ENCODE peak calls at places on chromosome 14, in five cellular contexts. One of them, this sample, is unnamed.

GRCh38 chr14:68241862-68242490 is 422.4 kb downstream of the RAD51B start:
- DNase-seq in tibial artery: no peak
- DNase-seq in kidney: no peak
- DNase-seq in fibroblast of lung: no peak
- DNase-seq in K562: no peak
- DNase-seq in this sample: no peak

GRCh38 chr14:73460691-73461127 is 2.4 kb upstream of the NUMB start:
- DNase-seq in tibial artery: no peak
- DNase-seq in kidney: no peak
- DNase-seq in fibroblast of lung: peak; percentile 84
- DNase-seq in K562: no peak
- DNase-seq in this sample: no peak

GRCh38 chr14:29222671-29223268 is 456.2 kb downstream of the FOXG1 start:
- DNase-seq in tibial artery: no peak
- DNase-seq in kidney: no peak
- DNase-seq in fibroblast of lung: peak; percentile 62
- DNase-seq in K562: no peak
- DNase-seq in this sample: peak; percentile 27

GRCh38 chr14:70239802-70240201 is 51.1 kb upstream of the SLC8A3 start:
- DNase-seq in tibial artery: no peak
- DNase-seq in kidney: no peak
- DNase-seq in fibroblast of lung: no peak
- DNase-seq in K562: no peak
- DNase-seq in this sample: no peak

GRCh38 chr14:69487771-69488170 is 3.2 kb downstream of the PLEKHD1 start:
- DNase-seq in tibial artery: no peak
- DNase-seq in kidney: no peak
- DNase-seq in fibroblast of lung: no peak
- DNase-seq in K562: no peak
- DNase-seq in this sample: no peak

GRCh38 chr14:53792909-53793308 is 163.7 kb downstream of the BMP4 start:
- DNase-seq in tibial artery: no peak
- DNase-seq in kidney: no peak
- DNase-seq in fibroblast of lung: no peak
- DNase-seq in K562: no peak
- DNase-seq in this sample: no peak

GRCh38 chr14:93736378-93737014 is 51.8 kb downstream of the PRIMA1 start:
- DNase-seq in tibial artery: no peak
- DNase-seq in kidney: peak; percentile 35
- DNase-seq in fibroblast of lung: no peak
- DNase-seq in K562: no peak
- DNase-seq in this sample: no peak

GRCh38 chr14:85534435-85534834 is 4.5 kb downstream of the FLRT2 start:
- DNase-seq in tibial artery: no peak
- DNase-seq in kidney: peak; percentile 46
- DNase-seq in fibroblast of lung: no peak
- DNase-seq in K562: no peak
- DNase-seq in this sample: no peak

GRCh38 chr14:56127156-56127555 is 8.9 kb downstream of the PELI2 start:
- DNase-seq in tibial artery: no peak
- DNase-seq in kidney: no peak
- DNase-seq in fibroblast of lung: no peak
- DNase-seq in K562: no peak
- DNase-seq in this sample: no peak

GRCh38 chr14:36514278-36515104 is 5.5 kb downstream of the NKX2-1 start:
- DNase-seq in tibial artery: no peak
- DNase-seq in kidney: peak; percentile 67
- DNase-seq in fibroblast of lung: peak; percentile 64
- DNase-seq in K562: no peak
- DNase-seq in this sample: no peak

GRCh38 chr14:59187802-59188460 is 536 bp upstream of the DAAM1 start:
- DNase-seq in tibial artery: peak; percentile 39
- DNase-seq in kidney: no peak
- DNase-seq in fibroblast of lung: no peak
- DNase-seq in K562: peak; percentile 66
- DNase-seq in this sample: peak; percentile 36

GRCh38 chr14:64938972-64939816 is 3.4 kb downstream of the GPX2 start:
- DNase-seq in tibial artery: no peak
- DNase-seq in kidney: peak; percentile 45
- DNase-seq in fibroblast of lung: no peak
- DNase-seq in K562: no peak
- DNase-seq in this sample: peak; percentile 24

GRCh38 chr14:68552075-68552474 is 240.8 kb downstream of the ZFP36L1 start:
- DNase-seq in tibial artery: no peak
- DNase-seq in kidney: no peak
- DNase-seq in fibroblast of lung: no peak
- DNase-seq in K562: no peak
- DNase-seq in this sample: no peak

GRCh38 chr14:52473557-52473956 is 78.7 kb downstream of the TXNDC16 start:
- DNase-seq in tibial artery: no peak
- DNase-seq in kidney: no peak
- DNase-seq in fibroblast of lung: peak; percentile 40
- DNase-seq in K562: no peak
- DNase-seq in this sample: no peak

GRCh38 chr14:99728231-99728920 is 44.3 kb downstream of the CYP46A1 start:
- DNase-seq in tibial artery: peak; percentile 18
- DNase-seq in kidney: peak; percentile 68
- DNase-seq in fibroblast of lung: no peak
- DNase-seq in K562: no peak
- DNase-seq in this sample: peak; percentile 21

GRCh38 chr14:36653412-36653811 is 8.2 kb upstream of the PAX9 start:
- DNase-seq in tibial artery: no peak
- DNase-seq in kidney: no peak
- DNase-seq in fibroblast of lung: no peak
- DNase-seq in K562: no peak
- DNase-seq in this sample: no peak

GRCh38 chr14:93980464-93981201 is 4.3 kb upstream of the ASB2 start:
- DNase-seq in tibial artery: peak; percentile 70
- DNase-seq in kidney: no peak
- DNase-seq in fibroblast of lung: peak; percentile 76
- DNase-seq in K562: no peak
- DNase-seq in this sample: no peak

GRCh38 chr14:37973031-37973908 is 234.4 kb upstream of the SSTR1 start:
- DNase-seq in tibial artery: no peak
- DNase-seq in kidney: no peak
- DNase-seq in fibroblast of lung: no peak
- DNase-seq in K562: no peak
- DNase-seq in this sample: no peak

GRCh38 chr14:68659021-68659931 is 133.6 kb downstream of the ZFP36L1 start:
- DNase-seq in tibial artery: no peak
- DNase-seq in kidney: no peak
- DNase-seq in fibroblast of lung: peak; percentile 63
- DNase-seq in K562: no peak
- DNase-seq in this sample: peak; percentile 57

GRCh38 chr14:69268763-69269162 is 8.8 kb downstream of the GALNT16 start:
- DNase-seq in tibial artery: no peak
- DNase-seq in kidney: peak; percentile 46
- DNase-seq in fibroblast of lung: peak; percentile 72
- DNase-seq in K562: no peak
- DNase-seq in this sample: no peak

GRCh38 chr14:101761881-101762529 is 496 bp downstream of the PPP2R5C start:
- DNase-seq in tibial artery: no peak
- DNase-seq in kidney: peak; percentile 83
- DNase-seq in fibroblast of lung: peak; percentile 2
- DNase-seq in K562: peak; percentile 23
- DNase-seq in this sample: no peak

GRCh38 chr14:43803076-43803689 is 703.9 kb downstream of the FSCB start:
- DNase-seq in tibial artery: no peak
- DNase-seq in kidney: no peak
- DNase-seq in fibroblast of lung: no peak
- DNase-seq in K562: no peak
- DNase-seq in this sample: no peak

GRCh38 chr14:55780156-55780946 is 200.3 kb downstream of the KTN1 start:
- DNase-seq in tibial artery: peak; percentile 48
- DNase-seq in kidney: peak; percentile 88
- DNase-seq in fibroblast of lung: peak; percentile 78
- DNase-seq in K562: no peak
- DNase-seq in this sample: no peak

GRCh38 chr14:65949711-65950516 is 536.3 kb upstream of the CCDC196 start:
- DNase-seq in tibial artery: no peak
- DNase-seq in kidney: peak; percentile 83
- DNase-seq in fibroblast of lung: peak; percentile 58
- DNase-seq in K562: peak; percentile 38
- DNase-seq in this sample: no peak

GRCh38 chr14:52538648-52539047 is 13.7 kb downstream of the TXNDC16 start:
- DNase-seq in tibial artery: no peak
- DNase-seq in kidney: no peak
- DNase-seq in fibroblast of lung: no peak
- DNase-seq in K562: no peak
- DNase-seq in this sample: no peak

GRCh38 chr14:56488306-56488705 is 91.3 kb upstream of the TMEM260 start:
- DNase-seq in tibial artery: no peak
- DNase-seq in kidney: no peak
- DNase-seq in fibroblast of lung: no peak
- DNase-seq in K562: no peak
- DNase-seq in this sample: no peak

GRCh38 chr14:61663312-61663974 is 31.9 kb upstream of the HIF1A start:
- DNase-seq in tibial artery: no peak
- DNase-seq in kidney: no peak
- DNase-seq in fibroblast of lung: no peak
- DNase-seq in K562: no peak
- DNase-seq in this sample: no peak

GRCh38 chr14:30193791-30194407 is 266.3 kb upstream of the PRKD1 start:
- DNase-seq in tibial artery: no peak
- DNase-seq in kidney: no peak
- DNase-seq in fibroblast of lung: peak; percentile 93
- DNase-seq in K562: no peak
- DNase-seq in this sample: no peak

GRCh38 chr14:105530446-105531087 is 4.2 kb downstream of the TMEM121 start:
- DNase-seq in tibial artery: no peak
- DNase-seq in kidney: no peak
- DNase-seq in fibroblast of lung: no peak
- DNase-seq in K562: no peak
- DNase-seq in this sample: no peak
- H3K4me1 ChIP-seq in tibial artery: peaks cover 30% of the 10 kb centered on the region
- H3K4me1 ChIP-seq in kidney: no peaks in the 10 kb centered on the region
- H3K4me1 ChIP-seq in fibroblast of lung: no peaks in the 10 kb centered on the region
- H3K4me1 ChIP-seq in K562: no peaks in the 10 kb centered on the region
- H3K4me1 ChIP-seq in this sample: peaks cover 12% of the 10 kb centered on the region

DNA sequence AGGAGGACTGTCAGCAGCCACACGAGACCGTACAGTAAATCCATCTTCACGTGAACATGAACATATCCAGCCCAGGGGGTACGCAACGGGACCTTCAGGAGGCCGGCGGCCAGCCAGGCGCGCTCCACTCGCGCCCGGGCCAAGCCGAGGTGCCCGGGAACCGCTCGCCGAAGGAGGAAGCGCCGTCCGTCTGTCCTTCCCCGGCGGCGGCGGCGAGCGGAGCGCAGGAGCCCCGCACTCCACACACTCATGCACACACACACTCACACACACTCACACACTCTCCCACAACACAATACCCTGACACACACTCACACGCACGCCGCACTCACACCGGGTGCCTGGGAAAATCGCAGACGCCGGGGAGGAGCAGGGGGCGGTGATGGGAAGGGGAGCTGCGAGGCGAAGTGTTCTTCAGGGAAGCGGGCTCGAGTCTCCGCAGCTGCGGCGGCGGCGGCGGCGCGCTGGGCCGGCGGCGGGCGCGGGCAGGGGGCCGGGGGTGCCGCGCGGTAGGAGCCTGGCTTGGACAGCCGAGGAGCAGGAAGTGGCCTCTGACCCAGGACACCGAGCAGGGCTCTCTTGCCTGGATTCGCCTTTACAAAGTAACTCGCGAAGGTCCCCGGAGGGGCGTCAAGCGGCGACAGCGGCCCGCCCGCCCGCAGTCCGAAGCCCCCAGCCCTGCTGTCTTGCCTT is 713 bp downstream of the MDGA2 start:
- DNase-seq in tibial artery: no peak
- DNase-seq in kidney: no peak
- DNase-seq in fibroblast of lung: peak; percentile 6
- DNase-seq in K562: no peak
- DNase-seq in this sample: no peak
- H3K4me3 ChIP-seq in tibial artery: peak overlapping the region; percentile 33
- H3K4me3 ChIP-seq in kidney: peak overlapping the region; percentile 29
- H3K4me3 ChIP-seq in fibroblast of lung: no peak overlapping the region
- H3K4me3 ChIP-seq in K562: no peak overlapping the region
- H3K4me3 ChIP-seq in this sample: no peak overlapping the region

DNA sequence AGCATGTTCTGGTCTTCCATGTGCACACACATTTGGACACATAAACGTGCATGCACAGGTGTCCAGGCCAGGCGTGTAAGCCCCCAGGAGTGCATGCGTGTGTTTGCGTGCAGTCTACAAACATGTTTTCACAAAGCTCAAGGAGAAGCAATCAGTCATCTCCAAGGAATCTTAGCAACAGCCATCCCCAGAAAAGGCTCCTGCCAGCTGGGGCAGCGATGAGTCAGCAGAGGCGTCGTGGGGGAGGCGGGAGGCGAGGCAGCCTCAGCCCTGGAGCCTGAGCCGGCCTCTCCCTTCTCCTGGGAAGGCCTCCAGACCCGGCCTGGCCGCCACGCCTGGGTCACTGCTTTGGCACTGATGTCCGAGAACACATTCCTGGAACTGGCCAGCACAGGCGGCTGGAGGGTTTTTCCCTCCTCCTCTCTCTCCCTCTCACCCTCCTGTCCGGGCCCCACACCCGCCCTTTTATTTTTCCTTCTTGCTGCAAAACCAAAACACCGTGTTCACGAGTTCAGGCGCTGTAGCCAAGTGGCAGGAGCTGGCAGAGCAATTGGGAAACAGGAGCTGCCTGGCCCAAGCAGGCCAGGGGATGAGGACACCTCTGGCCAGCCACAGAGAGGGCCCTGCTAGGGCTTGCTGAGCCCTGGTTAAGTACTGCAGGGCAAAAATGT is 92.7 kb downstream of the LRRC74A start:
- DNase-seq in tibial artery: peak; percentile 96
- DNase-seq in kidney: peak; percentile 99
- DNase-seq in fibroblast of lung: peak; percentile 99
- DNase-seq in K562: peak; percentile 80
- DNase-seq in this sample: peak; percentile 75
- TF ChIP-seq CTCF in tibial artery: peak; percentile 27
- TF ChIP-seq CTCF in kidney: peak; percentile 11
- TF ChIP-seq CTCF in fibroblast of lung: no peak
- TF ChIP-seq CTCF in K562: no peak
- TF ChIP-seq CTCF in this sample: peak; percentile 39

DNA sequence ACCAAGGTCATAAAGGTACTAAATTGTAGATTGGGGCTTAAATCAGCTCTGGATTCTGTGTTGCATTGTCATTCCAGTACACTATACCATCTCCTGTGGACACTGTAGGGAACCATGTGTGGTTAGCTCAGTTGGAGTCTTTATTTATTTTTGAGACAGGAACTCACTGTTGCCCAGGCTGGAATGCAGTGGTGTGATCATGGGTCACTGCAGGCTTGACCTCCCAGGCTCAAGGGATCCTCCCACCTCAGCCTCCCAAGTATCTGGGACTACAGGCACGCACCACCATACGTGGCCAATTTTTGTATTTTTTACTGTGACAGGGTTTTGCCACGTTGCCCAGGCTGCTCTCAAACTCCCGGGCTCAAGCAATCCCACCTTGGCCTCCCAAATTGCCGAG is 6.7 kb downstream of the PAPOLA start:
- DNase-seq in tibial artery: no peak
- DNase-seq in kidney: no peak
- DNase-seq in fibroblast of lung: no peak
- DNase-seq in K562: no peak
- DNase-seq in this sample: peak; percentile 8
- H3K4me1 ChIP-seq in tibial artery: peaks cover 15% of the 10 kb centered on the region
- H3K4me1 ChIP-seq in kidney: peaks cover 15% of the 10 kb centered on the region
- H3K4me1 ChIP-seq in fibroblast of lung: no peaks in the 10 kb centered on the region
- H3K4me1 ChIP-seq in K562: peaks cover 3% of the 10 kb centered on the region
- H3K4me1 ChIP-seq in this sample: peaks cover 41% of the 10 kb centered on the region

GRCh38 chr14:104724981-104725771 is 1.1 kb downstream of the ADSS1 start:
- DNase-seq in tibial artery: peak; percentile 58
- DNase-seq in kidney: no peak
- DNase-seq in fibroblast of lung: no peak
- DNase-seq in K562: peak; percentile 30
- DNase-seq in this sample: no peak
- H3K4me3 ChIP-seq in tibial artery: peak overlapping the region; percentile 66
- H3K4me3 ChIP-seq in kidney: peak overlapping the region; percentile 66
- H3K4me3 ChIP-seq in fibroblast of lung: no peak overlapping the region
- H3K4me3 ChIP-seq in K562: peak overlapping the region; percentile 66
- H3K4me3 ChIP-seq in this sample: peak overlapping the region; percentile 75

This sample was measured in Caco-2.